ENCODE peak calls at places on chromosomes 5 and 9, in five cellular contexts. I is right lobe of liver, S is sigmoid colon, W is GM23338, Z is gastrocnemius medialis. N is an unnamed sample.

GRCh38 chr5:132433141-132433540 is 57.4 kb downstream of the IRF1 start:
- DNase-seq in Z (no peak), S (no peak), I (peak), W (no peak), N (no peak)

GRCh38 chr5:62143268-62144229 is 162.5 kb upstream of the KIF2A start:
- DNase-seq in S (no peak), I (no peak), Z (no peak), W (peak), N (no peak)

GRCh38 chr5:124744170-124744911 is 2.1 kb downstream of the ZNF608 start:
- DNase-seq in I (peak), S (peak), W (no peak), Z (peak), N (peak)

GRCh38 chr5:80231243-80231642 is 24.6 kb downstream of the SERINC5 start:
- DNase-seq in Z (no peak), I (no peak), S (no peak), W (no peak), N (no peak)

GRCh38 chr5:133006653-133007052 is 19.7 kb downstream of the ZCCHC10 start:
- DNase-seq in I (no peak), S (no peak), W (no peak), Z (no peak), N (no peak)

GRCh38 chr9:2257530-2257929 is 242.4 kb downstream of the SMARCA2 start:
- DNase-seq in Z (no peak), S (no peak), W (no peak), I (no peak), N (no peak)

GRCh38 chr9:89436963-89437625 is 60.8 kb downstream of the SEMA4D start:
- DNase-seq in W (no peak), Z (no peak), S (no peak), I (no peak), N (peak)

GRCh38 chr9:72623156-72623555 is 101.7 kb downstream of the TMC1 start:
- DNase-seq in I (no peak), Z (no peak), W (no peak), S (no peak), N (no peak)

GRCh38 chr5:120447706-120448239 is 16.3 kb upstream of the PRR16 start:
- DNase-seq in S (no peak), W (no peak), I (no peak), Z (no peak), N (no peak)

GRCh38 chr5:127960126-127960744 is 123.3 kb upstream of the SLC12A2 start:
- DNase-seq in Z (no peak), W (no peak), I (no peak), S (no peak), N (no peak)

GRCh38 chr5:72441861-72442540 is 65.2 kb downstream of the ZNF366 start:
- DNase-seq in S (no peak), I (no peak), Z (no peak), W (no peak), N (no peak)

GRCh38 chr9:35774907-35775635 is 16.3 kb upstream of the NPR2 start:
- DNase-seq in W (peak), Z (no peak), S (peak), I (no peak), N (no peak)

GRCh38 chr9:124216474-124217176 is 41.1 kb upstream of the NEK6 start:
- DNase-seq in Z (no peak), S (peak), I (peak), W (no peak), N (no peak)

GRCh38 chr5:168897387-168898122 is 318.4 kb upstream of the PANK3 start:
- DNase-seq in I (no peak), S (no peak), W (no peak), Z (no peak), N (no peak)

GRCh38 chr5:126003309-126003708 is 419.9 kb upstream of the GRAMD2B start:
- DNase-seq in W (no peak), Z (no peak), S (no peak), I (no peak), N (peak)

GRCh38 chr9:128337972-128338371 is 2.4 kb upstream of the SLC27A4 start:
- DNase-seq in I (no peak), S (no peak), W (no peak), Z (no peak), N (no peak)

GRCh38 chr5:62587737-62588136 is 9.1 kb downstream of the LRRC70 start:
- DNase-seq in I (peak), Z (no peak), S (no peak), W (no peak), N (no peak)

GRCh38 chr5:59061377-59061776 is 478.5 kb downstream of the RAB3C start:
- DNase-seq in W (no peak), S (no peak), I (no peak), Z (no peak), N (no peak)

GRCh38 chr9:33139421-33140228 is 27.5 kb downstream of the B4GALT1 start:
- DNase-seq in S (peak), Z (peak), I (peak), W (no peak), N (peak)

GRCh38 chr5:159515909-159516415 is 185.7 kb upstream of the IL12B start:
- DNase-seq in I (peak), W (peak), Z (no peak), S (no peak), N (peak)

GRCh38 chr9:120310035-120310434 is 269.9 kb downstream of the CDK5RAP2 start:
- DNase-seq in W (no peak), Z (no peak), I (no peak), S (no peak), N (no peak)

GRCh38 chr5:179438041-179438441 is 92.8 kb upstream of the ADAMTS2 start:
- DNase-seq in I (peak), Z (no peak), S (no peak), W (no peak), N (peak)

GRCh38 chr5:140261403-140262171 is 41.3 kb downstream of the PFDN1 start:
- DNase-seq in Z (peak), I (peak), W (no peak), S (peak), N (peak)

GRCh38 chr5:71586941-71587708 is at the start of gene MCCC2:
- DNase-seq in I (peak), W (peak), Z (peak), S (peak), N (peak)

GRCh38 chr9:6955251-6955921 is 197.6 kb downstream of the KDM4C start:
- DNase-seq in W (peak), S (no peak), Z (no peak), I (no peak), N (no peak)

GRCh38 chr5:52690236-52690685 is 97.5 kb upstream of the ITGA1 start:
- DNase-seq in W (peak), I (no peak), S (no peak), Z (no peak), N (no peak)

GRCh38 chr5:83991566-83992224 is 271.0 kb upstream of the HAPLN1 start:
- DNase-seq in W (no peak), S (no peak), I (no peak), Z (no peak), N (no peak)

GRCh38 chr5:135318924-135319323 is 80.1 kb downstream of the MACROH2A1 start:
- DNase-seq in W (no peak), S (no peak), I (peak), Z (no peak), N (no peak)

GRCh38 chr5:151719228-151719861 is 32.6 kb upstream of the SPARC start:
- DNase-seq in S (no peak), W (peak), Z (no peak), I (no peak), N (no peak)

GRCh38 chr5:90434116-90434714 is 24.7 kb upstream of the CETN3 start:
- DNase-seq in Z (no peak), W (peak), I (no peak), S (no peak), N (no peak)

GRCh38 chr9:14403112-14403511 is 89.2 kb upstream of the NFIB start:
- DNase-seq in W (no peak), Z (no peak), S (no peak), I (no peak), N (no peak)

GRCh38 chr9:110030632-110031031 is 177.3 kb downstream of the C9orf152 start:
- DNase-seq in W (no peak), Z (no peak), S (no peak), I (no peak), N (no peak)

GRCh38 chr5:76422742-76423141 is 19.7 kb downstream of the IQGAP2 start:
- DNase-seq in S (no peak), W (no peak), Z (no peak), I (no peak), N (no peak)

GRCh38 chr5:179344301-179345178 is 721 bp downstream of the ADAMTS2 start:
- DNase-seq in I (no peak), W (peak), S (no peak), Z (no peak), N (peak)

GRCh38 chr5:53607896-53608295 is 47.5 kb downstream of the NDUFS4 start:
- DNase-seq in I (no peak), Z (no peak), S (no peak), W (no peak), N (no peak)

GRCh38 chr9:106880081-106880480 is 17.1 kb downstream of the ZNF462 start:
- DNase-seq in I (no peak), W (no peak), S (no peak), Z (no peak), N (no peak)

GRCh38 chr5:180323929-180324632 is 29.1 kb downstream of the GFPT2 start:
- DNase-seq in Z (no peak), S (no peak), I (no peak), W (no peak), N (peak)

GRCh38 chr5:167918492-167919267 is 372.8 kb upstream of the WWC1 start:
- DNase-seq in S (no peak), W (no peak), I (no peak), Z (no peak), N (no peak)

GRCh38 chr5:160083012-160083436 is 36.2 kb downstream of the PWWP2A start:
- DNase-seq in W (no peak), I (no peak), Z (no peak), S (no peak), N (no peak)

GRCh38 chr9:38724749-38725148 is 4.8 kb upstream of the FAM240B start:
- DNase-seq in S (no peak), Z (no peak), I (no peak), W (no peak), N (no peak)

GRCh38 chr5:1818784-1819183 is 17.6 kb downstream of the NDUFS6 start:
- DNase-seq in Z (no peak), I (no peak), W (no peak), S (no peak), N (no peak)

GRCh38 chr5:1817261-1818043 is 16.2 kb downstream of the NDUFS6 start:
- DNase-seq in I (no peak), S (no peak), Z (no peak), W (no peak), N (no peak)

GRCh38 chr5:1815071-1815786 is 14.0 kb downstream of the NDUFS6 start:
- DNase-seq in S (no peak), Z (no peak), W (no peak), I (no peak), N (no peak)

GRCh38 chr5:1814183-1815020 is 13.2 kb downstream of the NDUFS6 start:
- DNase-seq in W (no peak), I (no peak), Z (no peak), S (peak), N (no peak)

DNA sequence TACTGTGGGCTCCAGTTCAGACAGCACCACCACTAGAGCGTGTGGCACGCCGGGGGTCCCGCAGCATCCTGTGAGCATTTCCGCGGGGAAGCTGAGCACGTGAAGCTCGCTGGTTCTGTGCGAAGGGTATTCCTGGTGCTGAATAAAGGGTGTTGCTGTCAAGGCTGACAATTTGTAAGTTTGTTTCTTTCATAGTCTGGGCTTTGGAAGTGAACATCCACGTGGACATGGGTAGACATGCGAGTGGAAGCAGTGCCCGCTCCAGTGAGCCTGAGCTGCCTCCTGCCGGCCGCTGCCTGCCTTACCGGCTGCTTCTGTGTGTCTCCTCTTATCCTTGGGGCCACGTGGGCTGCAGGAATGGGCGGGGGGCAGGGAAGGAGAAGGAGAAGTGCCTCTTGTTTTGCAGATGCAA is 14.7 kb downstream of the NDUFS6 start:
- DNase-seq in W (no peak), I (no peak), Z (no peak), S (no peak), N (no peak)
- TF ChIP-seq CTCF in W (peak), I (no peak), Z (no peak), S (no peak), N (no peak)

GRCh38 chr5:75051217-75051751 is 1.1 kb downstream of the GCNT4 start:
- DNase-seq in S (no peak), I (no peak), Z (no peak), W (peak), N (no peak)
- H3K27ac ChIP-seq in S (no peak), I (no peak), Z (no peak), W (no peak), N (no peak)

DNA sequence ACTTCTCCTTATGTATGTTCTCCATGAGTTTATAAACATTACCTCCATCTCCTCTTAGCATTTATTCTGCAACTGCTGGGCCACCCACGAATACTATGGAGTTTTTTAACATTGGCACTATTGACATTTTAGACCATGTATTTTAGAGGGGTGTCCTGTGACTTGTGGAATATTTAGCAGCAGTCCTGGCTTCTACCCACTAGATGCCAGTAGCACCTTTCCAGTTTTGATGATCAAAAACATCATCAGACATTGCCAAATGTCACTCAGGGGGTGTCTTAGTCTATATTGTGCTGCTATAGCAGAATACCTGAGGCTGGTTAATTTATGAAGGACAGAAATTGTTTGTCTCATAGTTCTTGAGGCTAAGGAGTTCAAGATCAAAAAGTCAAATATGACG is 187.5 kb upstream of the RORB start:
- DNase-seq in I (no peak), Z (no peak), W (peak), S (no peak), N (no peak)
- TF ChIP-seq CTCF in I (no peak), Z (no peak), W (peak), S (no peak), N (no peak)

GRCh38 chr9:136718463-136719211 is 6.3 kb downstream of the DIPK1B start:
- DNase-seq in Z (no peak), I (no peak), W (no peak), S (no peak), N (no peak)

GRCh38 chr9:136721339-136722092 is 9.1 kb downstream of the DIPK1B start:
- DNase-seq in I (peak), W (no peak), Z (no peak), S (no peak), N (no peak)

GRCh38 chr9:136720887-136721338 is 8.5 kb downstream of the DIPK1B start:
- DNase-seq in I (no peak), Z (no peak), W (no peak), S (no peak), N (no peak)

GRCh38 chr9:136719212-136719880 is 7.0 kb downstream of the DIPK1B start:
- DNase-seq in Z (no peak), I (peak), W (no peak), S (no peak), N (peak)

GRCh38 chr9:136720251-136720886 is 8.0 kb downstream of the DIPK1B start:
- DNase-seq in Z (no peak), W (no peak), S (peak), I (no peak), N (no peak)
- H3K27ac ChIP-seq in Z (peak), W (no peak), S (peak), I (no peak), N (no peak)

GRCh38 chr5:144142030-144142825 is 28.2 kb downstream of the YIPF5 start:
- DNase-seq in Z (no peak), I (no peak), S (no peak), W (peak), N (no peak)
- TF ChIP-seq CTCF in Z (no peak), I (peak), S (peak), W (peak), N (peak)

GRCh38 chr5:150130493-150130922 is 25.1 kb downstream of the PDGFRB start:
- DNase-seq in Z (no peak), I (no peak), W (peak), S (no peak), N (peak)
- H3K27ac ChIP-seq in Z (peak), I (no peak), W (no peak), S (peak), N (peak)

GRCh38 chr5:150135557-150135956 is 20.1 kb downstream of the PDGFRB start:
- DNase-seq in Z (no peak), I (no peak), S (no peak), W (no peak), N (no peak)
- TF ChIP-seq CTCF in Z (no peak), I (no peak), S (no peak), W (no peak), N (no peak)

N was measured in kidney.